ENCODE peak calls at places on chromosomes 5 and 9, in eight cellular contexts. Q is A549, F is right lobe of liver, A is heart left ventricle, K is Peyer's patch, J is HepG2, W is sigmoid colon, G is stomach. N is an unnamed sample.

GRCh38 chr9:136975624-136976023 is 1.7 kb upstream of the PTGDS start:
- DNase-seq in Q (no peak), F (no peak), A (peak; percentile 81), K (no peak), J (peak; percentile 42), W (no peak), G (no peak), N (no peak)

GRCh38 chr9:95089916-95090791 is 227.4 kb downstream of the FANCC start:
- DNase-seq in Q (peak; percentile 46), F (peak; percentile 77), A (peak; percentile 81), K (peak; percentile 53), J (no peak), W (peak; percentile 80), G (peak; percentile 64), N (peak; percentile 63)

GRCh38 chr9:118083161-118083560 is 379.0 kb downstream of the TLR4 start:
- DNase-seq in Q (no peak), F (no peak), A (no peak), K (no peak), J (no peak), W (no peak), G (no peak), N (no peak)

GRCh38 chr9:98864257-98865180 is 57.0 kb downstream of the GALNT12 start:
- DNase-seq in Q (no peak), F (no peak), A (peak; percentile 73), K (no peak), J (no peak), W (peak; percentile 86), G (no peak), N (peak; percentile 31)

GRCh38 chr9:77987104-77987656 is 44.4 kb downstream of the GNAQ start:
- DNase-seq in Q (no peak), F (no peak), A (no peak), K (no peak), J (no peak), W (no peak), G (no peak), N (no peak)

GRCh38 chr9:95005276-95006141 is 279.0 kb downstream of the AOPEP start:
- DNase-seq in Q (peak; percentile 68), F (no peak), A (no peak), K (no peak), J (no peak), W (no peak), G (no peak), N (no peak)

GRCh38 chr9:134547161-134548100 is 94.2 kb upstream of the COL5A1 start:
- DNase-seq in Q (no peak), F (no peak), A (no peak), K (peak; percentile 33), J (no peak), W (peak; percentile 55), G (no peak), N (no peak)

GRCh38 chr5:174625591-174626365 is 98.6 kb upstream of the MSX2 start:
- DNase-seq in Q (no peak), F (no peak), A (no peak), K (no peak), J (no peak), W (peak; percentile 43), G (no peak), N (no peak)

GRCh38 chr5:35644543-35644942 is 26.9 kb downstream of the SPEF2 start:
- DNase-seq in Q (peak; percentile 43), F (no peak), A (no peak), K (no peak), J (no peak), W (no peak), G (no peak), N (no peak)

GRCh38 chr5:59356813-59357381 is 536.6 kb downstream of the PDE4D start:
- DNase-seq in Q (peak; percentile 88), F (no peak), A (peak; percentile 83), K (no peak), J (no peak), W (peak; percentile 67), G (peak; percentile 47), N (peak; percentile 76)

GRCh38 chr9:35603506-35603985 is 1.5 kb upstream of the TESK1 start:
- DNase-seq in Q (no peak), F (peak; percentile 40), A (peak; percentile 68), K (no peak), J (peak; percentile 28), W (peak; percentile 95), G (peak; percentile 56), N (peak; percentile 79)

GRCh38 chr5:71586941-71587708 is at the start of gene MCCC2:
- DNase-seq in Q (peak; percentile 97), F (peak; percentile 97), A (peak; percentile 97), K (peak; percentile 99), J (peak; percentile 96), W (peak; percentile 98), G (peak; percentile 98), N (peak; percentile 93)

GRCh38 chr5:132540764-132541163 is 2.6 kb downstream of the IL5 start:
- DNase-seq in Q (no peak), F (no peak), A (no peak), K (no peak), J (no peak), W (no peak), G (no peak), N (no peak)

GRCh38 chr5:570886-571285 is 41.3 kb upstream of the CEP72 start:
- DNase-seq in Q (no peak), F (no peak), A (no peak), K (peak; percentile 11), J (no peak), W (peak; percentile 33), G (no peak), N (no peak)

GRCh38 chr5:138109463-138110265 is 25.8 kb downstream of the WNT8A start:
- DNase-seq in Q (no peak), F (no peak), A (no peak), K (no peak), J (no peak), W (no peak), G (no peak), N (no peak)

GRCh38 chr9:37406603-37407401 is 15.7 kb upstream of the GRHPR start:
- DNase-seq in Q (no peak), F (no peak), A (no peak), K (no peak), J (no peak), W (no peak), G (no peak), N (no peak)
- TF ChIP-seq POLR2A in Q (no peak), F (no peak), A (no peak), K (no peak), J (no peak), W (no peak), G (no peak), N (no peak)

GRCh38 chr9:111644195-111644772 is 13.2 kb downstream of the DNAJC25 start:
- DNase-seq in Q (no peak), F (no peak), A (no peak), K (no peak), J (peak; percentile 27), W (no peak), G (no peak), N (no peak)
- H3K4me1 ChIP-seq in Q (no peaks in the 10 kb centered on the region), F (no peaks in the 10 kb centered on the region), A (no peaks in the 10 kb centered on the region), K (peaks cover 7% of the 10 kb centered on the region), J (peaks cover 20% of the 10 kb centered on the region), W (no peaks in the 10 kb centered on the region), G (no peaks in the 10 kb centered on the region), N (no peaks in the 10 kb centered on the region)

GRCh38 chr5:107402881-107403280 is 267.9 kb downstream of the EFNA5 start:
- DNase-seq in Q (no peak), F (no peak), A (no peak), K (no peak), J (no peak), W (no peak), G (no peak), N (no peak)

GRCh38 chr5:107403561-107403960 is 267.2 kb downstream of the EFNA5 start:
- DNase-seq in Q (no peak), F (no peak), A (no peak), K (no peak), J (no peak), W (no peak), G (no peak), N (no peak)

GRCh38 chr5:107408564-107408963 is 262.2 kb downstream of the EFNA5 start:
- DNase-seq in Q (no peak), F (no peak), A (no peak), K (no peak), J (no peak), W (no peak), G (no peak), N (no peak)

GRCh38 chr5:107401470-107402085 is 269.2 kb downstream of the EFNA5 start:
- DNase-seq in Q (no peak), F (no peak), A (no peak), K (no peak), J (no peak), W (no peak), G (no peak), N (no peak)

DNA sequence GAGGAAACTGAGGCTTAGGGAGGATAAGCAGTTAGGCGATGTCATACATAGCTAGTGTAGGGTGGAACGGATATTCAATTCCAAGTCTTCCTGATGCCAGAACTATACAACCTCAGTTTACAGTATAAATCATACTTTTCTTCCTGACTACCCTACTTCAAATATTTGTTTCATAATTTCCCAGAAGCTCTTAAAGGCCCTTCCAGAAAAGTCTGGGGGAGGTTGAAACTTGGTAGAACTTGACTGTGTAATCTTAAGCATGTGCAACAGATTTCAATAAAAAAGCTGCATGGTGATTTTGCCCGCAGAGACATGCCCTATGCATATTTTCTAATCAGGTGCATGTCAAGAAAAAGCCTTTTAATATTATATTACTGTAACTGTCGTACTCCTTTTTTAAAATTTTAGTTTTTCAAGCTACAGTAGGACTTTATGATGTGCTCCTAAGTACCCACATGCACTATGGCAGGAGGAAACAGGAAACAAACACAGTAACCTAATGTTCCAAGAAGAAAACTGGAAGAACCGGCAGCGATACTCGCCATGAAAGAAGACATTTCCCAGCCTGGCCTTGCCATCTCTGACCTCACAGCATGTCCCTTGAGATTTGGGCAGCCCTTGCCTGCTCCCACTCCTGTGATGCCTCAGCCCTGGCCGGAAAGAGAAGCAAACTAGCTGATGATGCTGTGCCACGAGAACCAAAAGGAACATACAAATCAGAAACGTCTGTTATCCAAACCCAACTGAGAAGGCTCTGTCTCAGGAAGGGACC is 266.0 kb downstream of the EFNA5 start:
- DNase-seq in Q (no peak), F (no peak), A (no peak), K (no peak), J (no peak), W (no peak), G (no peak), N (no peak)
- H3K27ac ChIP-seq in Q (no peak overlapping the region), F (no peak overlapping the region), A (no peak overlapping the region), K (no peak overlapping the region), J (no peak overlapping the region), W (no peak overlapping the region), G (no peak overlapping the region), N (no peak overlapping the region)

GRCh38 chr5:141639357-141640050 is 2.7 kb downstream of the RELL2 start:
- DNase-seq in Q (no peak), F (no peak), A (no peak), K (no peak), J (no peak), W (no peak), G (no peak), N (no peak)

GRCh38 chr5:141636413-141637265 is at the start of the genes HDAC3 and RELL2:
- DNase-seq in Q (peak; percentile 90), F (peak; percentile 97), A (peak; percentile 94), K (peak; percentile 98), J (peak; percentile 81), W (peak; percentile 96), G (peak; percentile 96), N (peak; percentile 91)

GRCh38 chr5:141637266-141637692 is 482 bp downstream of the RELL2 start:
- DNase-seq in Q (no peak), F (no peak), A (no peak), K (no peak), J (no peak), W (no peak), G (peak; percentile 37), N (no peak)

GRCh38 chr5:141638771-141639170 is 2.0 kb downstream of the RELL2 start:
- DNase-seq in Q (no peak), F (no peak), A (no peak), K (no peak), J (no peak), W (no peak), G (no peak), N (no peak)

GRCh38 chr5:141637693-141638419 is 1.1 kb downstream of the RELL2 start:
- DNase-seq in Q (peak; percentile 25), F (peak; percentile 69), A (peak; percentile 73), K (peak; percentile 71), J (peak; percentile 37), W (peak; percentile 80), G (peak; percentile 62), N (peak; percentile 37)
- TF ChIP-seq POLR2A in Q (no peak), F (no peak), A (no peak), K (no peak), J (no peak), W (no peak), G (no peak), N (no peak)

N was measured in gastrocnemius medialis.